ENCODE peak calls at places on chromosome 11, in six cellular contexts. T is activated CD4-positive, alpha-beta T cell treated with anti-CD3 and anti-CD28 coated beads for 24 hours; Z is activated naive CD4-positive, alpha-beta T cell treated with Interleukin-2 at 50 U/mL for 16 hours; Y is activated CD8-positive, alpha-beta memory T cell treated with anti-CD3 and anti-CD28 coated beads, Interleukin-2, amount 50 U/mL, for 4 hours; V is LHCN-M2; H is kidney tubule cell. E is an unnamed sample.

GRCh38 chr11:35605691-35606090 is 12.6 kb upstream of the FJX1 start:
- DNase-seq in Z (no peak), Y (no peak), H (no peak), V (no peak), T (no peak), E (no peak)

GRCh38 chr11:90701040-90701439 is 478.2 kb upstream of the CHORDC1 start:
- DNase-seq in T (no peak), V (no peak), Z (no peak), H (no peak), Y (no peak), E (no peak)

GRCh38 chr11:117187428-117187798 is 8.9 kb downstream of the SIDT2 start:
- DNase-seq in Y (no peak), H (no peak), Z (no peak), T (no peak), V (no peak), E (no peak)

GRCh38 chr11:128181090-128181485 is 406.3 kb downstream of the ETS1 start:
- DNase-seq in T (no peak), H (no peak), Y (no peak), V (no peak), Z (no peak), E (no peak)

GRCh38 chr11:57779275-57779674 is 17.7 kb downstream of the CTNND1 start:
- DNase-seq in T (no peak), Y (no peak), V (peak), H (peak), Z (no peak), E (no peak)

GRCh38 chr11:118552341-118552740 is 13.4 kb downstream of the IFT46 start:
- DNase-seq in V (no peak), Y (no peak), H (no peak), T (no peak), Z (no peak), E (no peak)

GRCh38 chr11:36594316-36594989 is at the start of gene IFTAP:
- DNase-seq in V (peak), T (peak), Z (peak), Y (peak), H (peak), E (no peak)

GRCh38 chr11:8947230-8947943 is 4.6 kb upstream of the ASCL3 start:
- DNase-seq in V (no peak), Z (no peak), Y (no peak), H (no peak), T (no peak), E (no peak)

GRCh38 chr11:103110406-103110805 is 1.2 kb downstream of the DYNC2H1 start:
- DNase-seq in Z (no peak), T (no peak), V (peak), Y (no peak), H (peak), E (no peak)

GRCh38 chr11:69538840-69539239 is 57.4 kb downstream of the LINC01488 start:
- DNase-seq in Y (no peak), Z (no peak), V (no peak), H (no peak), T (no peak), E (no peak)

GRCh38 chr11:57491371-57492061 is 24.0 kb downstream of the SLC43A1 start:
- DNase-seq in V (peak), Y (peak), T (no peak), Z (peak), H (peak), E (no peak)

GRCh38 chr11:64787526-64788320 is 9.4 kb upstream of the SF1 start:
- DNase-seq in H (peak), Z (peak), V (peak), T (no peak), Y (peak), E (no peak)

GRCh38 chr11:86746509-86746908 is 53.8 kb upstream of the PRSS23 start:
- DNase-seq in H (no peak), V (no peak), T (no peak), Z (no peak), Y (no peak), E (no peak)